ENCODE peak calls at places on chromosomes 4 and X, in four cellular contexts. A is HepG2, Q is K562, U is GM12878. V is an unnamed sample.
A peak's percentile ranks its signal among the peaks of the same experiment; 100 is the strongest.

GRCh38 chr4:74659576-74660411 is 134.5 kb downstream of the BTC start:
- DNase-seq in A (peak; percentile 92), Q (peak; percentile 13), U (no peak), V (no peak)

GRCh38 chr4:18366762-18367358 is 345.3 kb upstream of the LCORL start:
- DNase-seq in A (peak; percentile 24), Q (no peak), U (peak; percentile 7), V (no peak)

GRCh38 chr4:80333121-80333520 is 2.4 kb upstream of the CFAP299 start:
- DNase-seq in A (no peak), Q (no peak), U (no peak), V (no peak)

GRCh38 chrX:148649145-148649645 is 148.8 kb downstream of the AFF2 start:
- DNase-seq in A (no peak), Q (no peak), U (no peak), V (no peak)

GRCh38 chrX:97563531-97564133 is 679.9 kb downstream of the RPA4 start:
- DNase-seq in A (peak; percentile 9), Q (no peak), U (peak; percentile 66), V (no peak)

GRCh38 chr4:100981447-100982204 is 365.7 kb downstream of the PPP3CA start:
- DNase-seq in A (no peak), Q (no peak), U (no peak), V (no peak)

GRCh38 chr4:168484626-168485025 is 4.3 kb upstream of the DDX60L start:
- DNase-seq in A (no peak), Q (no peak), U (no peak), V (no peak)

GRCh38 chrX:125894947-125895346 is 271.1 kb downstream of the DCAF12L2 start:
- DNase-seq in A (no peak), Q (no peak), U (no peak), V (no peak)

GRCh38 chrX:8179653-8180052 is 8.6 kb upstream of the VCX2 start:
- DNase-seq in A (no peak), Q (no peak), U (no peak), V (no peak)

GRCh38 chr4:169996379-169997245 is 29.6 kb downstream of the MFAP3L start:
- DNase-seq in A (no peak), Q (no peak), U (no peak), V (no peak)

GRCh38 chr4:56643596-56643995 is 37.5 kb downstream of the HOPX start:
- DNase-seq in A (no peak), Q (no peak), U (no peak), V (no peak)
- TF ChIP-seq NR2C2 in A (no peak), Q (no peak), U (no peak), V (no peak)

DNA sequence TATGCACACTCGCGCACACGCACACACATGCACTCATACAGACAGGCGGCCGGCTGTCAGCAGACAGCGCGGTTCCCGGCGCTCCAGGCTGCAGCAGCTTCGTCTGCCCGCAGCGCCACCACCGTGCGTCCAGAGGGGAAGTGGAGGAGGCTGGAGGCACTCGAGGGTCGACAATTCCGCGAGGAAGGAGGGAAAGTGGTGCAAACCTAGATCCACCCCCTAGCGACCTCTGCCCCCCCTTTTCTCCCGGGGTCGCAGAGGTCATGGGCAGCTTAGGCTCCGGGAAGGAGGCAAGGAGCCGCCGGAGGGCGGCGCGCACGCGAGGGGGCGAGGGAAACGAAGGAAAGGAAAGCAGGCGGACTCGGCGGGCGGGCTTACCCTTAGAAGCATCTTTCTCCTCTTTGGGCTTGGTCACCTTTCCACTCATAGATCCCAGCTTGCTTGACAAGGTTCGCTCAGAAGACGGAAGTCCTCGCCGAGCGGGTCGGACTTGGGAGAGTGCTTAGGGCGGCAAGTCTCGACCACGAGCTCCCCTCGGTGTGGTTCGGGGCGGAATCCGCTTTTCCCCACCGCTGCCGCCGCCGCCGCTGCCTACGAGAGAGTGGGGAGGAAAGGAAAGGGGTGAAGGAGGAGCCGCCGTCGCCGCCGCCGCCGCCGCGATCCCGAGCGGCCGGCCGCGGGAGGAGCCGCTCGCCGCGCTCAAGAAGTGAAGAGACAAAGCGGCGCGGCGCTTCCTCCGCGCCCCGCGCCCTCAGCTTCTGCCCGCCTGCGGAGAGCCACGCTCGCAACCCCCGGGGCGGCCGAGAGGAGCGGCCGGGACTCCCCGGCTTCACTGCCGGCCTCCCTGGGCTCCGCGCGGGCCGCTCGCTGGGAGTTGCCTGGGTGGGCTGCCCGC is 326.6 kb upstream of the F9 start:
- DNase-seq in A (no peak), Q (peak; percentile 28), U (no peak), V (peak; percentile 25)
- TF ChIP-seq NR2C2 in A (no peak), Q (peak; percentile 76), U (no peak), V (no peak)

GRCh38 chr4:43234626-43235025 is 342.1 kb downstream of the GRXCR1 start:
- DNase-seq in A (no peak), Q (no peak), U (no peak), V (no peak)
- TF ChIP-seq NR2C2 in A (no peak), Q (no peak), U (no peak), V (no peak)

GRCh38 chr4:7779194-7779768 is 160.4 kb downstream of the AFAP1 start:
- DNase-seq in A (no peak), Q (no peak), U (no peak), V (no peak)
- TF ChIP-seq NR2C2 in A (no peak), Q (no peak), U (no peak), V (no peak)

GRCh38 chrX:46446727-46447378 is 98.4 kb downstream of the ZNF674 start:
- DNase-seq in A (peak; percentile 82), Q (peak; percentile 85), U (peak; percentile 42), V (peak; percentile 82)

GRCh38 chrX:46447384-46447783 is 97.8 kb downstream of the ZNF674 start:
- DNase-seq in A (peak; percentile 23), Q (no peak), U (no peak), V (no peak)

GRCh38 chrX:46444011-46444410 is 101.2 kb downstream of the ZNF674 start:
- DNase-seq in A (peak; percentile 40), Q (no peak), U (no peak), V (no peak)
- TF ChIP-seq NR2C2 in A (no peak), Q (no peak), U (no peak), V (no peak)

V was measured in WTC11.